ENCODE peak calls at places on chromosome 5, in ten cellular contexts. One of them, this sample, is unnamed.

GRCh38 chr5:145718956-145719355 is 116.2 kb downstream of the PRELID2 start:
- DNase-seq in activated CD8-positive, alpha-beta memory T cell treated with anti-CD3 and anti-CD28 coated beads, Interleukin-2, amount 50 U/mL, for 4 hours: no peak
- DNase-seq in activated naive CD4-positive, alpha-beta T cell treated with anti-CD3 and anti-CD28 coated beads for 36 hours: no peak
- DNase-seq in T-helper 2 cell: no peak
- DNase-seq in GM04504: peak; percentile 24
- DNase-seq in retina: no peak
- DNase-seq in central memory CD8-positive, alpha-beta T cell: no peak
- DNase-seq in C1 segment of cervical spinal cord: no peak
- DNase-seq in GM12891: no peak
- DNase-seq in astrocyte: peak; percentile 20
- DNase-seq in this sample: no peak

GRCh38 chr5:103808464-103809106 is 246.0 kb upstream of the NUDT12 start:
- DNase-seq in GM04504: peak; percentile 35
- DNase-seq in astrocyte: peak; percentile 35
- DNase-seq in central memory CD8-positive, alpha-beta T cell: no peak
- DNase-seq in retina: peak; percentile 66
- DNase-seq in T-helper 2 cell: no peak
- DNase-seq in activated CD8-positive, alpha-beta memory T cell treated with anti-CD3 and anti-CD28 coated beads, Interleukin-2, amount 50 U/mL, for 4 hours: no peak
- DNase-seq in GM12891: peak; percentile 5
- DNase-seq in C1 segment of cervical spinal cord: no peak
- DNase-seq in activated naive CD4-positive, alpha-beta T cell treated with anti-CD3 and anti-CD28 coated beads for 36 hours: no peak
- DNase-seq in this sample: no peak

GRCh38 chr5:98769006-98769255 is 4.5 kb upstream of the RGMB start:
- DNase-seq in astrocyte: no peak
- DNase-seq in central memory CD8-positive, alpha-beta T cell: no peak
- DNase-seq in GM12891: peak; percentile 37
- DNase-seq in activated naive CD4-positive, alpha-beta T cell treated with anti-CD3 and anti-CD28 coated beads for 36 hours: peak; percentile 63
- DNase-seq in C1 segment of cervical spinal cord: no peak
- DNase-seq in activated CD8-positive, alpha-beta memory T cell treated with anti-CD3 and anti-CD28 coated beads, Interleukin-2, amount 50 U/mL, for 4 hours: peak; percentile 59
- DNase-seq in retina: peak; percentile 91
- DNase-seq in GM04504: no peak
- DNase-seq in T-helper 2 cell: no peak
- DNase-seq in this sample: no peak

GRCh38 chr5:147426928-147427327 is 82.9 kb downstream of the DPYSL3 start:
- DNase-seq in C1 segment of cervical spinal cord: no peak
- DNase-seq in activated CD8-positive, alpha-beta memory T cell treated with anti-CD3 and anti-CD28 coated beads, Interleukin-2, amount 50 U/mL, for 4 hours: no peak
- DNase-seq in T-helper 2 cell: no peak
- DNase-seq in retina: no peak
- DNase-seq in activated naive CD4-positive, alpha-beta T cell treated with anti-CD3 and anti-CD28 coated beads for 36 hours: no peak
- DNase-seq in GM04504: no peak
- DNase-seq in central memory CD8-positive, alpha-beta T cell: no peak
- DNase-seq in astrocyte: no peak
- DNase-seq in GM12891: no peak
- DNase-seq in this sample: no peak

GRCh38 chr5:113607361-113607760 is 93.9 kb downstream of the YTHDC2 start:
- DNase-seq in activated naive CD4-positive, alpha-beta T cell treated with anti-CD3 and anti-CD28 coated beads for 36 hours: no peak
- DNase-seq in T-helper 2 cell: no peak
- DNase-seq in astrocyte: no peak
- DNase-seq in retina: no peak
- DNase-seq in C1 segment of cervical spinal cord: no peak
- DNase-seq in GM12891: no peak
- DNase-seq in central memory CD8-positive, alpha-beta T cell: no peak
- DNase-seq in GM04504: no peak
- DNase-seq in activated CD8-positive, alpha-beta memory T cell treated with anti-CD3 and anti-CD28 coated beads, Interleukin-2, amount 50 U/mL, for 4 hours: no peak
- DNase-seq in this sample: no peak

GRCh38 chr5:16392718-16393117 is 72.9 kb downstream of the ZNF622 start:
- DNase-seq in C1 segment of cervical spinal cord: no peak
- DNase-seq in activated naive CD4-positive, alpha-beta T cell treated with anti-CD3 and anti-CD28 coated beads for 36 hours: no peak
- DNase-seq in central memory CD8-positive, alpha-beta T cell: no peak
- DNase-seq in GM12891: no peak
- DNase-seq in astrocyte: no peak
- DNase-seq in GM04504: no peak
- DNase-seq in activated CD8-positive, alpha-beta memory T cell treated with anti-CD3 and anti-CD28 coated beads, Interleukin-2, amount 50 U/mL, for 4 hours: no peak
- DNase-seq in T-helper 2 cell: no peak
- DNase-seq in retina: no peak
- DNase-seq in this sample: no peak

GRCh38 chr5:165209101-165209727 is 1703.8 kb downstream of the MAT2B start:
- DNase-seq in T-helper 2 cell: no peak
- DNase-seq in activated naive CD4-positive, alpha-beta T cell treated with anti-CD3 and anti-CD28 coated beads for 36 hours: no peak
- DNase-seq in activated CD8-positive, alpha-beta memory T cell treated with anti-CD3 and anti-CD28 coated beads, Interleukin-2, amount 50 U/mL, for 4 hours: no peak
- DNase-seq in central memory CD8-positive, alpha-beta T cell: no peak
- DNase-seq in C1 segment of cervical spinal cord: no peak
- DNase-seq in retina: peak; percentile 62
- DNase-seq in GM12891: no peak
- DNase-seq in astrocyte: peak; percentile 24
- DNase-seq in GM04504: peak; percentile 2
- DNase-seq in this sample: no peak

GRCh38 chr5:65062684-65063083 is 294.0 kb downstream of the CWC27 start:
- DNase-seq in activated CD8-positive, alpha-beta memory T cell treated with anti-CD3 and anti-CD28 coated beads, Interleukin-2, amount 50 U/mL, for 4 hours: no peak
- DNase-seq in activated naive CD4-positive, alpha-beta T cell treated with anti-CD3 and anti-CD28 coated beads for 36 hours: no peak
- DNase-seq in retina: peak; percentile 19
- DNase-seq in astrocyte: peak; percentile 86
- DNase-seq in C1 segment of cervical spinal cord: no peak
- DNase-seq in GM12891: no peak
- DNase-seq in central memory CD8-positive, alpha-beta T cell: no peak
- DNase-seq in GM04504: peak; percentile 91
- DNase-seq in T-helper 2 cell: no peak
- DNase-seq in this sample: no peak